ENCODE peak calls at places on chromosomes 12 and 14, in eight cellular contexts. B is stomach; U is GM12878; W is naive thymus-derived CD4-positive, alpha-beta T cell; G is astrocyte of the cerebellum; F is AG09309; X is GM23248; D is bronchial epithelial cell. H is an unnamed sample.
A peak's percentile ranks its signal among the peaks of the same experiment; 100 is the strongest.

GRCh38 chr14:22484638-22485037 is 104.4 kb downstream of the DAD1 start:
- DNase-seq in B (no peak), U (no peak), W (no peak), G (no peak), F (peak; percentile 13), X (peak; percentile 63), D (no peak), H (no peak)

GRCh38 chr12:16670456-16671050 is 64.6 kb upstream of the LMO3 start:
- DNase-seq in B (no peak), U (no peak), W (no peak), G (peak; percentile 13), F (no peak), X (peak; percentile 57), D (peak; percentile 57), H (no peak)

GRCh38 chr12:105679982-105680381 is 349.5 kb downstream of the C12orf75 start:
- DNase-seq in B (no peak), U (no peak), W (no peak), G (no peak), F (no peak), X (no peak), D (no peak), H (no peak)

GRCh38 chr14:96739511-96739910 is 57.7 kb upstream of the VRK1 start:
- DNase-seq in B (no peak), U (no peak), W (no peak), G (no peak), F (no peak), X (no peak), D (no peak), H (no peak)

GRCh38 chr12:22684526-22685118 is 59.7 kb downstream of the ETNK1 start:
- DNase-seq in B (no peak), U (peak; percentile 11), W (no peak), G (peak; percentile 58), F (no peak), X (peak; percentile 67), D (peak; percentile 56), H (no peak)

GRCh38 chr14:59274991-59275391 is 86.5 kb downstream of the DAAM1 start:
- DNase-seq in B (no peak), U (peak; percentile 67), W (no peak), G (no peak), F (no peak), X (no peak), D (peak; percentile 63), H (no peak)

GRCh38 chr12:117228239-117228638 is 38.0 kb upstream of the FBXO21 start:
- DNase-seq in B (no peak), U (no peak), W (no peak), G (no peak), F (no peak), X (peak; percentile 37), D (peak; percentile 20), H (no peak)

GRCh38 chr12:52279683-52280318 is 5.4 kb downstream of the KRT86 start:
- DNase-seq in B (peak; percentile 23), U (no peak), W (no peak), G (no peak), F (no peak), X (peak; percentile 47), D (no peak), H (peak; percentile 34)

GRCh38 chr14:61396279-61396678 is 74.9 kb downstream of the PRKCH start:
- DNase-seq in B (no peak), U (no peak), W (no peak), G (no peak), F (no peak), X (no peak), D (no peak), H (no peak)

GRCh38 chr14:68284834-68285233 is 465.3 kb downstream of the RAD51B start:
- DNase-seq in B (no peak), U (peak; percentile 90), W (no peak), G (no peak), F (no peak), X (no peak), D (no peak), H (no peak)

GRCh38 chr14:70721542-70721941 is 79.8 kb downstream of the TTC9 start:
- DNase-seq in B (no peak), U (no peak), W (no peak), G (no peak), F (no peak), X (peak; percentile 12), D (no peak), H (no peak)

GRCh38 chr12:112985655-112986290 is 7.5 kb downstream of the OAS2 start:
- DNase-seq in B (no peak), U (no peak), W (no peak), G (no peak), F (no peak), X (no peak), D (peak; percentile 86), H (no peak)

GRCh38 chr14:60977848-60978247 is 3.0 kb downstream of the TRMT5 start:
- DNase-seq in B (no peak), U (no peak), W (no peak), G (no peak), F (no peak), X (no peak), D (no peak), H (no peak)

DNA sequence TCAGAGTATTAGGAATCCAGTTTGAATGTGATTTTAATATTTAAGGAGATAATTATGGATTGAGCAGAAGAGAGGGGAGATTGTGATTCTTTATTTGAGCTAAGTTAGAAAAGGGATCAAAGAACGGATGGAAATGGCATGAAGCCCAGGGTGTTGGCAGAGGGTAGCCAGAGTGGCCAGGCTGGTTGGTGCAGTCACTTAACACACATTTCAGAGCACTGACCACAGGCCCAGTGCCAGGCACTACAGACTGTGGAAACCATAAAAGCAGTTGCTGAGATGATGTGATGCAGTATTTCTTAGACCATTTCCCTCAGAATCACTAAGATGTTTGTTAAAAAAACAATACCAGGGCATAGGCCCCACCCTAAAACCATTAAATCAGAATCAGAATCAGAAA is 167.7 kb upstream of the AMIGO2 start:
- DNase-seq in B (peak; percentile 83), U (no peak), W (no peak), G (no peak), F (no peak), X (no peak), D (no peak), H (no peak)
- H3K4me3 ChIP-seq in B (no peak overlapping the region), U (no peak overlapping the region), W (no peak overlapping the region), G (no peak overlapping the region), F (no peak overlapping the region), X (no peak overlapping the region), D (no peak overlapping the region), H (no peak overlapping the region)

GRCh38 chr12:96352161-96352835 is 47.9 kb downstream of the CDK17 start:
- DNase-seq in B (no peak), U (no peak), W (no peak), G (no peak), F (no peak), X (no peak), D (no peak), H (no peak)
- H3K4me3 ChIP-seq in B (no peak overlapping the region), U (no peak overlapping the region), W (no peak overlapping the region), G (no peak overlapping the region), F (no peak overlapping the region), X (no peak overlapping the region), D (no peak overlapping the region), H (no peak overlapping the region)

DNA sequence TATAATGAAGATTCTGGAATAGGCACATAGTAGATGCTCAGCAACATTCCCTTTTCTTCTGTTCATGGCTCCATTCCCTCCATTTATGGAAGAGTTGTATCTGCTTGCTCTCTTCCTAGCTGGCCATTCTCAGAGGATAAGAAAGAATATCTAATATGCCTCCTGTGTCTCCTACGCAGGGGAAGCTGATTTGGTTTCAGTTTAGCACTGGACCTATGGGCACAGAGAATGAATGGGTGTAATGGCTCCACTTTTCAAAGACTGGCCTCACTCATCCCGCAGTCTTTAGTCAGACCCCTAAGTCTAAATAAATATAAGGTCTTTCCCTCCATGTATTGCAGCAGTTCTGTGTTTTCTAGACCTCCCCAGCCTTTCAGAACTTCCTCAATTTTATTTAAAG is 2.0 kb downstream of the PKP2 start:
- DNase-seq in B (no peak), U (no peak), W (no peak), G (no peak), F (no peak), X (no peak), D (no peak), H (no peak)
- H3K4me3 ChIP-seq in B (peak overlapping the region; percentile 71), U (no peak overlapping the region), W (no peak overlapping the region), G (no peak overlapping the region), F (no peak overlapping the region), X (no peak overlapping the region), D (no peak overlapping the region), H (peak overlapping the region; percentile 94)

DNA sequence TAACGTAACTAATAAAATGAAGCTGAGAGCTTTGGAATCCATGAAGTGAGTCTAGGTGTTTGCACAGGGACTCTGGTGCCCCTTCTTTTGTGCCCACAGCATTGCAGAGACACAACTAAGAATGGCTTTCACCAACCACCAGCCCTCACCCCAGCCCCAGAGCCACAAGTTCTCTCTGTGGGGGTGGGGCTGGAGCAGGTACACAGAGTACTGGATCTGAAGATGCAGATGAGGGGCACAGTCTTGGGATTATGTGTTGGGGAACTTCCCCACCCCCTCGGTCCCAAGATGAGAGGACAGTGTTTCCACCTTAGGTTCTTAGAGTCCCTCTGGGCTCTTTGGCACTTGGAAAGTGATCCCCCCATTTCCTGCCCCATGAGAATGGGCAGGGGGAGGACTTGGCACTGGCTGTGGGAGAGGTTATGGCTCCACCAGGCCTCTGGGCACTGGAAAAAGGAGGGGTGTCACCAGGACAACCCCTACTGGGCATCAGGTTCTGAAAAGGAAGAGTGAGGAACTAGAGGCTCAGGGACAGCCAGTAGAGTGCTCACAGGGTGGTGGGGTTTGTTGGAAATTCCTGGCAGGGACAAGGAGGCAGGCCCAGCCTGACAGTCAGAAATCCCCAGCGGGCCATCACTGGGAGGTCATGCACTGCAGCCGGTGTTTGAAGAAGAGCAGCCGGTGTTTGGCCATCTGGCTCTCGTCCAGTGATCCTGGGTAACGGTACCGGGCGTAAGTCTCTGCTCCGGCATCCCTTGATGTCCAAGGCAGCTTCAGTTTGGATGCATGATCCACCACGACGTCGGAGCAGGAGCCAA is 6.7 kb downstream of the B4GALNT1 start:
- DNase-seq in B (no peak), U (no peak), W (no peak), G (no peak), F (no peak), X (no peak), D (no peak), H (no peak)
- H3K4me3 ChIP-seq in B (no peak overlapping the region), U (no peak overlapping the region), W (no peak overlapping the region), G (no peak overlapping the region), F (no peak overlapping the region), X (no peak overlapping the region), D (no peak overlapping the region), H (no peak overlapping the region)

DNA sequence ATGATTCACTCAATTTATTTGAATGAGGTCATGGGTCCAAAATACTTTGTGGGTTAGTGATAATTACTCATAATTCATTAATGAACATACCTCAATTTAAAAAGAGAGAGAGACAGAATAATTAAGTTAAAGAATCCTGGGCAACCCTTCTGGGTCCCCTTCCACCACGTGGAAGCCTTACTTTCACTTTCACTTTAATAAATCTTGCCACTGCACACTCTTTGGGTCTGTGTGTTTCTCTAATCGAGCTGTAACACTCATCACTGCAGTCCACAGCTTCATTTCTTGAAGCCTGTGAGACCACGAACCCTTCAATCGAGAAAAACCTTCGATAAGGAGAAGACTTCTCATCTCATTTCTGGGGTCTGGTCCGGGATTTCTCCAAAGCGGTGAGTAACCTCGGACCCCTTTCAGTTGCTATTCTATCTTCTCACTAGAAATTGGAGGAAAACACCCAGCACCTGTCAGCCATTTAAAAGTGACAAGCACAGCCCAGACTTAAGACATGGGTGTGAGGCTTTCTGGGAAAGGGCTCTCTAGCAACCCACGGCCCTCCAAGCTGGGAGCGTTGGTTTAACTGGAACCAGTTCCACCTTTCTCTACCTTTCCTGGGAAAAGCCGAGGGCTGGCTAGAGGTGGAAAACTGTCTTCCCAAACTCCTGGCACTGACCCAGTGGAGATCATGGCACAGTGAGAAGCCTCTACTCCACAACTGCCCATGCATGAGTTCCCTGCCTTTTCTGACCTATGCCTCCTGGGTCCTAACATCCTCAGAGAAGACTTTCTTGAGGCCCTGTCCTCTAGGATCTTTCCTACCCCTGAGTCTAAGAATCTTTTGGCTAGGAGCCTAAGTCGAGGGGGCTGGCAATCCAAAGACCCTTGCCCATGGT is 148.8 kb upstream of the ATF7IP start:
- DNase-seq in B (no peak), U (no peak), W (no peak), G (no peak), F (no peak), X (peak; percentile 37), D (peak; percentile 44), H (no peak)
- H3K4me3 ChIP-seq in B (no peak overlapping the region), U (peak overlapping the region; percentile 10), W (peak overlapping the region; percentile 35), G (no peak overlapping the region), F (no peak overlapping the region), X (peak overlapping the region; percentile 50), D (no peak overlapping the region), H (peak overlapping the region; percentile 28)